ENCODE peak calls at places on chromosomes 13 and 19, in five cellular contexts. M is HepG2, B is A549, H is K562, G is H1. V is an unnamed sample.

GRCh38 chr19:1468274-1469199 is 10.5 kb downstream of the C19orf25 start:
- DNase-seq in G (peak; percentile 84), M (no peak), H (no peak), B (peak; percentile 60), V (no peak)

GRCh38 chr13:50891206-50891605 is 18.4 kb upstream of the RNASEH2B start:
- DNase-seq in M (no peak), G (no peak), H (no peak), B (no peak), V (no peak)

GRCh38 chr19:42461700-42462324 is 19.1 kb upstream of the CXCL17 start:
- DNase-seq in G (no peak), M (peak; percentile 52), H (no peak), B (no peak), V (no peak)

GRCh38 chr19:57334191-57334590 is 13.9 kb downstream of the ZNF543 start:
- DNase-seq in G (no peak), H (no peak), M (peak; percentile 29), B (no peak), V (no peak)

GRCh38 chr19:42042455-42043170 is 27.4 kb downstream of the GRIK5 start:
- DNase-seq in G (no peak), B (no peak), H (no peak), M (no peak), V (no peak)

GRCh38 chr13:89465366-89465765 is 1794.2 kb downstream of the SLITRK5 start:
- DNase-seq in H (no peak), B (no peak), G (no peak), M (no peak), V (no peak)

GRCh38 chr19:7978196-7978825 is 27.1 kb downstream of the ELAVL1 start:
- DNase-seq in H (no peak), G (no peak), B (no peak), M (no peak), V (no peak)

GRCh38 chr13:42497798-42498197 is 76.2 kb upstream of the TNFSF11 start:
- DNase-seq in M (no peak), B (no peak), G (no peak), H (no peak), V (peak; percentile 82)

GRCh38 chr19:16682539-16682938 is 21.6 kb downstream of the TMEM38A start:
- DNase-seq in B (no peak), H (no peak), M (no peak), G (no peak), V (no peak)

GRCh38 chr19:4019578-4019977 is 12.0 kb downstream of the PIAS4 start:
- DNase-seq in H (no peak), B (no peak), G (no peak), M (no peak), V (no peak)

GRCh38 chr13:42593719-42594012 is 19.7 kb downstream of the TNFSF11 start:
- DNase-seq in B (no peak), M (no peak), G (no peak), H (no peak), V (no peak)

GRCh38 chr19:41914906-41915247 is 13.4 kb downstream of the ERFL start:
- DNase-seq in G (no peak), B (no peak), H (no peak), M (no peak), V (no peak)

GRCh38 chr19:38060346-38060745 is 153.3 kb downstream of the SIPA1L3 start:
- DNase-seq in G (no peak), B (no peak), H (no peak), M (no peak), V (no peak)

GRCh38 chr13:113815151-113816058 is 48.5 kb downstream of the GAS6 start:
- DNase-seq in M (no peak), G (no peak), H (no peak), B (no peak), V (peak; percentile 6)

GRCh38 chr13:111429064-111429558 is 108.7 kb downstream of the TEX29 start:
- DNase-seq in B (peak; percentile 29), H (peak; percentile 43), M (peak; percentile 49), G (peak; percentile 88), V (peak; percentile 27)

DNA sequence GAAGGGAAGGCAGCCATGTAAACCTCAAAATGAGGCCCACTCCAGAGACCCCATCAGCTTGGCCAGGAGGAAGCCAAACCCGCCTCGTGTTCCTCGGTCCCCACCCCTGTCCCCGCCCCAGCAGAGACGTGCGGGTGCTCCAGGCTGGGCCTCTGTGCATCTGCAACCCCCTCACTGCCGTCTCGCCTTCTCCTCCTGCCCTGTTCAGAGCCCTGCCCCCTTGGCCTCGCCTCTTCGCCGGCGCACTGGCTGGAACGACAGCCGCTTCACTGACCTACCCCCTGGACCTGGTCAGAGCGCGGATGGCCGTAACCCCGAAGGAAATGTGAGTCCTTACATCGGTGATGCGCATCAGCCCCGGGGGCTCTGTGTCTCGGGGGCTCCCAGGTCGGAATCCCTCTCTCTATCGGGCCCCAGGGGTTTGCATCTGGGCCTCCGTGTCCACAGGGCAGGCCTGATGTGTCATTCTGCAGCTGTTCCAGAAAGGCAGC is 32.2 kb downstream of the TMEM161A start:
- DNase-seq in M (no peak), B (no peak), H (no peak), G (peak; percentile 79), V (no peak)
- H3K4me3 ChIP-seq in M (no peak overlapping the region), B (peak overlapping the region; percentile 47), H (peak overlapping the region; percentile 41), G (peak overlapping the region; percentile 66), V (no peak overlapping the region)

GRCh38 chr13:59111711-59112110 is 1052.0 kb downstream of the DIAPH3 start:
- DNase-seq in M (no peak), G (no peak), B (no peak), H (no peak), V (peak; percentile 43)
- TF ChIP-seq JUN in M (no peak), G (no peak), B (no peak), H (no peak), V (no peak)

GRCh38 chr19:39083599-39083982 is 577 bp upstream of the ACP7 start:
- DNase-seq in G (no peak), H (no peak), B (no peak), M (no peak), V (peak; percentile 14)
- H3K4me3 ChIP-seq in G (peak overlapping the region; percentile 46), H (no peak overlapping the region), B (peak overlapping the region; percentile 17), M (no peak overlapping the region), V (peak overlapping the region; percentile 7)

DNA sequence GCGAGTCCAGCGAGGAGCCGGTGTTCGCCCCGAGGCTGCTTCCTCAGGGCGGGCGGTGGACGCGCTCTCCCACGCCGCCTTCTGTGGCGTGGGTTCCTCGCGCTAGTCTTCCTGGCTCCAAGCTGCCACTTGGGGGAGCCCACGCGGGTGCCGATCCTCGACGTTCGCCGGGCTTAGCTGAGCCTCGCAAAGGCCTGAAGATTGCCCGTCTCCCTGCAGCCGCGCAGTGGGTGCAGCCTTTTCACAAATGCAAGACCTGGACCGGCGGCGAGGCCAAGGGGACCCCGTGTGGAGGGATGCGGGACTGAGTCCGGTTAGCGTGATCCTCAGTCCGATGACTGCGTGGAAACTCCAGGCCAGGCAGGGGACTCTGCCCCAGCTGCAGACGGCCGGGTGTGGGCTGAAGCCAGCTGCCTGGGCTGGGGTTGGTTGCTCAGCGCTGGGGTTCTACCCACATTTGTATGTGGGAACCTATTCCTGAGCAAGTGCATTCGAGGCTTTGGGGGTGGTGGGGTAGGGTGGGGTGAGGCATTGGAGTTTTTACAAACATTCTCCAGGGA is 16.6 kb upstream of the LRP3 start:
- DNase-seq in G (peak; percentile 63), M (peak; percentile 35), B (peak; percentile 88), H (no peak), V (no peak)
- TF ChIP-seq JUN in G (no peak), M (no peak), B (no peak), H (no peak), V (no peak)

GRCh38 chr19:22784051-22784450 is at the start of gene ZNF99:
- DNase-seq in G (no peak), M (no peak), B (no peak), H (no peak), V (no peak)

GRCh38 chr19:22783651-22784050 is 300 bp downstream of the ZNF99 start:
- DNase-seq in H (no peak), G (no peak), M (no peak), B (no peak), V (no peak)
- H3K4me3 ChIP-seq in H (no peak overlapping the region), G (no peak overlapping the region), M (no peak overlapping the region), B (no peak overlapping the region), V (no peak overlapping the region)

GRCh38 chr19:44745386-44745831 is 3.1 kb upstream of the BCL3 start:
- DNase-seq in G (no peak), M (no peak), B (peak; percentile 95), H (peak; percentile 46), V (no peak)
- TF ChIP-seq JUN in G (no peak), M (no peak), B (peak; percentile 86), H (no peak), V (no peak)

GRCh38 chr13:24208314-24208713 is 47.8 kb downstream of the SPATA13 start:
- DNase-seq in G (no peak), M (no peak), H (no peak), B (peak; percentile 46), V (peak; percentile 78)
- H3K4me3 ChIP-seq in G (no peak overlapping the region), M (no peak overlapping the region), H (no peak overlapping the region), B (no peak overlapping the region), V (no peak overlapping the region)

GRCh38 chr19:36833430-36833829 is 4.8 kb downstream of the ZNF790 start:
- DNase-seq in M (no peak), B (no peak), G (no peak), H (no peak), V (no peak)

GRCh38 chr19:36837525-36837901 is 674 bp downstream of the ZNF790 start:
- DNase-seq in H (no peak), G (no peak), M (peak; percentile 31), B (no peak), V (no peak)

GRCh38 chr19:36837902-36838783 is at the start of gene ZNF790:
- DNase-seq in G (peak; percentile 86), H (peak; percentile 26), M (peak; percentile 89), B (peak; percentile 80), V (peak; percentile 91)

GRCh38 chr19:36838784-36839324 is 667 bp upstream of the ZNF790 start:
- DNase-seq in B (no peak), H (no peak), G (no peak), M (no peak), V (no peak)
- TF ChIP-seq JUN in B (no peak), H (no peak), G (no peak), M (no peak), V (no peak)

GRCh38 chr13:25281193-25281936 is 5.9 kb downstream of the MTMR6 start:
- DNase-seq in M (no peak), H (no peak), G (no peak), B (no peak), V (no peak)
- H3K4me3 ChIP-seq in M (no peak overlapping the region), H (no peak overlapping the region), G (no peak overlapping the region), B (no peak overlapping the region), V (no peak overlapping the region)

DNA sequence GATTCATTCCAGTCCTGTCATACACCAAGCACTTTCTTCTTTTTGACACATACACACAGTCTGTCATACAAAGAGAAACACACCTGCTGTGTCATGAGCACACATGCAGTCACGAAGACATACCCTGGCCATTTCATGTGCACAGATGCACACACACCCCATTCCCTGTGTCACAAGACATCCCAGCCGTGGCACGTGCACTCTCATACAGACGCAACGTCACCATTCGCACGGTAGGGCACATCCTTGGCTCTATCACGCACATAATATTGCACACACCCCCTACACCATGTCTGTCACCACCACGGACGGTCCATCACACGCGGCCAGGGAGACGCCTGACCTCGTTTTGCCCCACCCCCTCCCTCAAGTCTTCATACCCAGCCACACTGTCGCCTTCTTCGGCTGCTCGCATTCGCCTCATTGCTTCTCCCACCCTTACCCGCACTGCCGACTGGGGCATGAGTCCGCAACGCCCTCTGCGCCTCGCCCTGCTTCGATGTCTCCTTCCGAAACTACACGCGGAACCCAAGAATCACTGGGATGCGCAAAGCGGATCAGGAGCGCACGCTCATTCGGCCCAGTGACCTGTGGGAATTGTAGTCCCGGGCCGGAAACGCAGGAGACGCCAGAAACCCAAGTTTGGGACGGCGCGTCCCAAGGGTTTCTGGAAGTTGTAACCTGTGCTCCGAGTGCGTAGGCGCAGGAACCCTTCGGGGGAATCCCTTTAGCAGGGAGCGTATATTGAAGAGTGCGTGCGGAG is 6.8 kb upstream of the ZNF283 start:
- DNase-seq in G (no peak), B (peak; percentile 53), M (no peak), H (no peak), V (peak; percentile 20)
- TF ChIP-seq JUN in G (no peak), B (no peak), M (no peak), H (no peak), V (no peak)

V was measured in endothelial cell of umbilical vein.